ENCODE peak calls at places on chromosome 12, in four cellular contexts. K, P, W and T are unnamed samples.

GRCh38 chr12:108855284-108856169 is 1.9 kb downstream of the SSH1 start:
- DNase-seq in W (no peak), P (no peak), K (no peak), T (no peak)

GRCh38 chr12:84636801-84637285 is 275.8 kb downstream of the SLC6A15 start:
- DNase-seq in W (no peak), K (no peak), P (no peak), T (no peak)

GRCh38 chr12:7241404-7242005 is 52.0 kb downstream of the PEX5 start:
- DNase-seq in W (no peak), P (no peak), K (no peak), T (no peak)

GRCh38 chr12:95003921-95004272 is 400 bp upstream of the NDUFA12 start:
- DNase-seq in P (no peak), K (no peak), W (no peak), T (no peak)

GRCh38 chr12:69897744-69898143 is 72.7 kb downstream of the MYRFL start:
- DNase-seq in P (no peak), K (no peak), W (no peak), T (no peak)

GRCh38 chr12:22978962-22979361 is 354.0 kb downstream of the ETNK1 start:
- DNase-seq in W (no peak), P (no peak), K (no peak), T (no peak)

GRCh38 chr12:47964102-47964723 is 817 bp downstream of the TMEM106C start:
- DNase-seq in W (no peak), K (no peak), P (peak; percentile 50), T (no peak)

GRCh38 chr12:75308279-75308678 is 21.8 kb downstream of the CAPS2 start:
- DNase-seq in P (no peak), K (no peak), W (no peak), T (no peak)

GRCh38 chr12:113263431-113263963 is 42.2 kb downstream of the TPCN1 start:
- DNase-seq in W (no peak), K (no peak), P (no peak), T (no peak)

GRCh38 chr12:52364901-52365489 is 2.3 kb downstream of the KRT85 start:
- DNase-seq in W (no peak), P (no peak), K (no peak), T (no peak)

DNA sequence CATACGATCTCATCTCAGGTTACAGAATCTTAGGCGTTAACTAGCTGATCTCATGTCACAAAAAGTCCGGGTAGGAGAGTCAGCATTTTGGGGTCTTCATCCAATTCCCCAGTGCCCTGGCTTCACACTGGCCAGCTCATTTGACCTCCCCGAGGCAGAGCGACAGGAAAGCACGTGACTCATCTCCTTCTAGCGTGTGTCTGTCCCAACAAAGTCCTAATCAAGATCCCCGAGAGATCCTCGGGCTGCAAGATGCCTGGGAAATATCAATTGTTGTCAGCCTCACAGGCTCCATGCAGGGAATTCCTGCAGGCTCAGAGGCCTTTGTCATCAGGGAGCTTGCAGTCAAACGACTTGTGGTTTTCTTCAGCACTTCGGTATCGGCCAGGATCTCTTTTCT is 57.5 kb downstream of the ZNF664 start:
- DNase-seq in K (no peak), W (no peak), P (no peak), T (no peak)
- TF ChIP-seq CTCF in K (no peak), W (no peak), P (no peak), T (no peak)

GRCh38 chr12:12353807-12354206 is 3.1 kb upstream of the BORCS5 start:
- DNase-seq in P (no peak), W (no peak), K (no peak), T (no peak)

GRCh38 chr12:12350868-12351463 is 924 bp upstream of the MANSC1 start:
- DNase-seq in W (no peak), K (no peak), P (no peak), T (no peak)

GRCh38 chr12:12353276-12353675 is 3.2 kb upstream of the MANSC1 start:
- DNase-seq in W (no peak), K (no peak), P (no peak), T (no peak)

GRCh38 chr12:12349711-12350665 is at the start of gene MANSC1:
- DNase-seq in P (peak; percentile 70), W (peak; percentile 61), K (peak; percentile 36), T (peak; percentile 64)
- TF ChIP-seq CTCF in P (peak; percentile 54), W (peak; percentile 70), K (peak; percentile 71), T (peak; percentile 72)

GRCh38 chr12:125455556-125455955 is 390.3 kb downstream of the AACS start:
- DNase-seq in P (no peak), K (no peak), W (no peak), T (no peak)
- TF ChIP-seq CTCF in P (peak; percentile 29), K (no peak), W (no peak), T (peak; percentile 34)

DNA sequence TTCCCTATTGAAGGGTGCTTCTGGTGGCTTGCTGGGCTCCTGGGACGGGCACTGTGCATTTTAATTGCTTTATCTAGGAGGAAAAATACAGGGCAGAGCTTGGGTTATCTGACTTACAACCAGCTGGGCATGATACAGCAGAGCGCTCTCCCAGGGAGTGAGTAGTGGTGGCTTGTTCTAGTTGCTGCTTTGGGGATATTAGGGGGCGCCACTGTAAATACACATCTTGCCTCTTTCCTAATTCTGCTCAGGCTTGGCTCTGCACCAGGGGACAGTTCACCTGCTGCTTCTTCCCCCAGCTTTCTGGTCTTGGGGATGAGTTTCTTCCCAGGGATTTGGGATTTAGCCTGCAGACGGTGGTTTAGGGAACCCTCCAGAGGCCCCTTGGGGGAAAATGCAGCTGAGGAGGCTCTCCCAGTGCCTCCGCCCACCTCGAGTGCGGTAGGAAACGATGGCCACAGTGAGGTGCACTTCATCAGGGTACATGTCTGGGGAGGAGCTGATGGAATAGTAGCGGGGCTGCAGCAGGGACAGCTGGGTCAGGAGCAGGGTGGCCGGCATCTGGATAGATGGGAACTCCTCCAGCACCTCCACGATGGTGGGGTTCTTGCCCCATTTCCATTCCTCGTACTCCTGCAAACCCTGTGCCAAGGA is 36.9 kb upstream of the FBXO21 start:
- DNase-seq in K (no peak), P (no peak), W (no peak), T (no peak)
- TF ChIP-seq CTCF in K (no peak), P (no peak), W (no peak), T (no peak)

GRCh38 chr12:124742111-124742510 is 121.6 kb downstream of the SCARB1 start:
- DNase-seq in P (no peak), K (no peak), W (no peak), T (no peak)
- TF ChIP-seq CTCF in P (no peak), K (no peak), W (no peak), T (no peak)

GRCh38 chr12:85923767-85924331 is 49.8 kb downstream of the NTS start:
- DNase-seq in K (no peak), P (no peak), W (peak; percentile 3), T (no peak)
- TF ChIP-seq CTCF in K (peak; percentile 93), P (peak; percentile 82), W (peak; percentile 56), T (peak; percentile 92)